ENCODE peak calls at places on chromosomes 16 and 17, in four cellular contexts. J, X, W and D are unnamed samples.

GRCh38 chr17:19000531-19001011 is 4.0 kb downstream of the FAM83G start:
- DNase-seq in J (no peak), X (no peak), W (no peak), D (no peak)

GRCh38 chr16:65071371-65072311 is 50.2 kb downstream of the CDH11 start:
- DNase-seq in J (no peak), X (no peak), W (no peak), D (no peak)

GRCh38 chr16:1035066-1035415 is 37.5 kb upstream of the SSTR5 start:
- DNase-seq in J (no peak), X (no peak), W (no peak), D (no peak)

GRCh38 chr16:80924372-80924978 is 82.2 kb downstream of the CMC2 start:
- DNase-seq in J (no peak), X (peak; percentile 25), W (peak; percentile 70), D (no peak)

GRCh38 chr17:17975441-17975840 is 2.8 kb downstream of the DRC3 start:
- DNase-seq in J (no peak), X (no peak), W (no peak), D (no peak)

GRCh38 chr16:57049678-57050077 is 42.7 kb upstream of the CPNE2 start:
- DNase-seq in J (no peak), X (no peak), W (no peak), D (no peak)

GRCh38 chr17:1193300-1193699 is 13.5 kb upstream of the ABR start:
- DNase-seq in J (no peak), X (no peak), W (no peak), D (no peak)

GRCh38 chr16:20879175-20880053 is 20.7 kb downstream of the DCUN1D3 start:
- DNase-seq in J (no peak), X (no peak), W (peak; percentile 9), D (no peak)

GRCh38 chr17:596763-597644 is 117.6 kb downstream of the VPS53 start:
- DNase-seq in J (no peak), X (no peak), W (peak; percentile 35), D (no peak)

GRCh38 chr16:20614201-20615141 is 38.3 kb upstream of the ACSM2B start:
- DNase-seq in J (no peak), X (no peak), W (no peak), D (no peak)

GRCh38 chr16:2022723-2023097 is 3.1 kb downstream of the NPW start:
- DNase-seq in J (no peak), X (no peak), W (no peak), D (no peak)

GRCh38 chr16:75265911-75266701 is 14.7 kb upstream of the BCAR1 start:
- DNase-seq in J (no peak), X (no peak), W (peak; percentile 72), D (no peak)

GRCh38 chr17:61411114-61411943 is 11.7 kb downstream of the TBX2 start:
- DNase-seq in J (no peak), X (no peak), W (peak; percentile 76), D (peak; percentile 54)

GRCh38 chr16:5025171-5025632 is 8.5 kb downstream of the NAGPA start:
- DNase-seq in J (no peak), X (no peak), W (peak; percentile 32), D (no peak)

GRCh38 chr17:82531431-82531881 is 11.9 kb downstream of the FOXK2 start:
- DNase-seq in J (no peak), X (no peak), W (no peak), D (no peak)

GRCh38 chr17:47694818-47695663 is 1.1 kb downstream of the TBKBP1 start:
- DNase-seq in J (no peak), X (peak; percentile 31), W (no peak), D (no peak)

GRCh38 chr17:16442141-16442540 is 26.8 kb downstream of the TRPV2 start:
- DNase-seq in J (no peak), X (no peak), W (no peak), D (no peak)

GRCh38 chr16:13171313-13171712 is 269.9 kb downstream of the SHISA9 start:
- DNase-seq in J (no peak), X (no peak), W (no peak), D (no peak)

GRCh38 chr17:57464191-57464864 is 208.0 kb downstream of the MSI2 start:
- DNase-seq in J (no peak), X (no peak), W (no peak), D (no peak)

GRCh38 chr17:59719526-59719925 is 12.1 kb downstream of the VMP1 start:
- DNase-seq in J (no peak), X (no peak), W (no peak), D (no peak)

GRCh38 chr17:77959216-77959925 is 868 bp downstream of the TNRC6C start:
- DNase-seq in J (peak; percentile 9), X (peak; percentile 27), W (no peak), D (no peak)

GRCh38 chr17:67689534-67690177 is 28.1 kb upstream of the NOL11 start:
- DNase-seq in J (no peak), X (peak; percentile 36), W (peak; percentile 95), D (peak; percentile 42)

GRCh38 chr16:87924937-87925670 is 11.2 kb downstream of the CA5A start:
- DNase-seq in J (no peak), X (no peak), W (peak; percentile 28), D (no peak)